ENCODE peak calls at places on chromosome 6, in six cellular contexts. R is Jurkat, Clone E6-1; X is GOT3; L is IMR-90; G is kidney tubule cell; S is LoVo. M is an unnamed sample.

GRCh38 chr6:25560851-25561250 is 91.2 kb upstream of the SCGN start:
- DNase-seq in S (no peak), G (no peak), X (no peak), R (no peak), L (no peak), M (no peak)

GRCh38 chr6:52931351-52931750 is 21.9 kb upstream of the GSTA3 start:
- DNase-seq in S (no peak), X (no peak), R (no peak), L (no peak), G (no peak), M (no peak)

GRCh38 chr6:27081188-27081587 is 166.3 kb upstream of the PRSS16 start:
- DNase-seq in L (no peak), R (no peak), G (no peak), S (no peak), X (no peak), M (no peak)

GRCh38 chr6:138430361-138431145 is 26.5 kb downstream of the HEBP2 start:
- DNase-seq in R (no peak), G (no peak), S (no peak), L (no peak), X (no peak), M (no peak)

GRCh38 chr6:131741688-131742393 is 31.0 kb upstream of the CTAGE9 start:
- DNase-seq in S (no peak), R (no peak), L (no peak), G (no peak), X (no peak), M (no peak)

GRCh38 chr6:43715056-43715788 is 27.6 kb upstream of the MRPS18A start:
- DNase-seq in R (no peak), X (no peak), L (no peak), S (no peak), G (no peak), M (no peak)

GRCh38 chr6:30613251-30614043 is 3.6 kb downstream of the PPP1R10 start:
- DNase-seq in G (peak; percentile 72), L (peak; percentile 52), R (no peak), X (no peak), S (no peak), M (no peak)

GRCh38 chr6:144087789-144088426 is 7.5 kb downstream of the SF3B5 start:
- DNase-seq in G (no peak), R (no peak), L (no peak), X (no peak), S (no peak), M (no peak)

GRCh38 chr6:87297115-87297514 is 25.3 kb upstream of the SMIM8 start:
- DNase-seq in G (no peak), L (peak; percentile 45), R (no peak), X (no peak), S (no peak), M (no peak)

GRCh38 chr6:34243901-34244884 is 4.6 kb downstream of the SMIM29 start:
- DNase-seq in G (peak; percentile 97), L (peak; percentile 95), S (peak; percentile 89), X (peak; percentile 40), R (no peak), M (no peak)

GRCh38 chr6:157814883-157815282 is 8.2 kb upstream of the SNX9 start:
- DNase-seq in G (no peak), S (no peak), L (no peak), X (no peak), R (peak; percentile 91), M (peak; percentile 71)

GRCh38 chr6:138590796-138591709 is 91.8 kb upstream of the NHSL1 start:
- DNase-seq in R (peak; percentile 30), L (peak; percentile 79), S (peak; percentile 79), G (peak; percentile 75), X (no peak), M (peak; percentile 60)

GRCh38 chr6:116176596-116176995 is 50.7 kb upstream of the COL10A1 start:
- DNase-seq in L (no peak), X (no peak), G (no peak), S (no peak), R (no peak), M (no peak)

GRCh38 chr6:2221724-2222274 is 23.6 kb downstream of the GMDS start:
- DNase-seq in X (no peak), S (no peak), G (peak; percentile 35), R (no peak), L (no peak), M (no peak)

GRCh38 chr6:169620171-169621125 is 81.4 kb downstream of the WDR27 start:
- DNase-seq in X (no peak), R (no peak), S (no peak), G (peak; percentile 20), L (peak; percentile 86), M (no peak)

GRCh38 chr6:167467282-167467681 is 142.4 kb downstream of the TTLL2 start:
- DNase-seq in X (no peak), G (no peak), S (no peak), R (no peak), L (no peak), M (no peak)

GRCh38 chr6:33672808-33673207 is 38.7 kb downstream of the UQCC2 start:
- DNase-seq in G (peak; percentile 97), X (peak; percentile 76), L (peak; percentile 95), R (no peak), S (peak; percentile 47), M (no peak)

GRCh38 chr6:124110514-124110913 is 306.8 kb downstream of the NKAIN2 start:
- DNase-seq in G (no peak), S (no peak), L (no peak), R (no peak), X (no peak), M (no peak)

GRCh38 chr6:157107915-157108651 is 215.2 kb downstream of the TMEM242 start:
- DNase-seq in R (no peak), X (no peak), G (peak; percentile 84), L (peak; percentile 98), S (no peak), M (no peak)

GRCh38 chr6:33410711-33411631 is at the start of gene PHF1:
- DNase-seq in R (peak; percentile 63), G (peak; percentile 81), S (peak; percentile 61), X (peak; percentile 87), L (peak; percentile 80), M (peak; percentile 78)

GRCh38 chr6:36691612-36692011 is 6.0 kb upstream of the RAB44 start:
- DNase-seq in R (no peak), X (no peak), G (no peak), S (no peak), L (no peak), M (no peak)

GRCh38 chr6:167115054-167115453 is 7.8 kb upstream of the CCR6 start:
- DNase-seq in R (no peak), L (no peak), G (no peak), X (no peak), S (no peak), M (no peak)

GRCh38 chr6:168207421-168208175 is 112.0 kb downstream of the DACT2 start:
- DNase-seq in X (no peak), R (no peak), S (no peak), L (no peak), G (no peak), M (no peak)

GRCh38 chr6:23403458-23403857 is 722.6 kb upstream of the NRSN1 start:
- DNase-seq in L (no peak), R (no peak), S (no peak), G (no peak), X (no peak), M (no peak)

GRCh38 chr6:42453649-42454427 is 2.1 kb upstream of the TRERF1 start:
- DNase-seq in X (no peak), S (peak; percentile 44), G (no peak), L (peak; percentile 39), R (no peak), M (no peak)

GRCh38 chr6:78909391-78909790 is 42.0 kb downstream of the IRAK1BP1 start:
- DNase-seq in R (no peak), L (peak; percentile 53), G (no peak), X (no peak), S (no peak), M (no peak)

GRCh38 chr6:24568687-24569086 is 73.9 kb downstream of the ALDH5A1 start:
- DNase-seq in X (no peak), L (no peak), G (no peak), S (no peak), R (no peak), M (no peak)

GRCh38 chr6:128757961-128758360 is 125.0 kb upstream of the LAMA2 start:
- DNase-seq in X (no peak), S (no peak), R (no peak), G (no peak), L (no peak), M (no peak)

GRCh38 chr6:170114956-170115855 is 175.7 kb downstream of the DLL1 start:
- DNase-seq in L (no peak), G (no peak), R (no peak), X (no peak), S (no peak), M (no peak)

GRCh38 chr6:125188037-125188436 is 34.5 kb downstream of the TPD52L1 start:
- DNase-seq in G (peak; percentile 69), L (peak; percentile 77), S (no peak), X (no peak), R (no peak), M (no peak)

GRCh38 chr6:14930366-14930989 is 315.4 kb upstream of the JARID2 start:
- DNase-seq in R (no peak), G (no peak), S (no peak), X (no peak), L (no peak), M (no peak)